ENCODE peak calls at places on chromosomes 4 and X, in six cellular contexts. One of them, this sample, is unnamed.

GRCh38 chrX:34377645-34378044 is 245.5 kb upstream of the FAM47A start:
- DNase-seq in SK-N-SH: no peak
- DNase-seq in H1: no peak
- DNase-seq in K562: no peak
- DNase-seq in HepG2: no peak
- DNase-seq in HCT116: no peak
- DNase-seq in this sample: no peak

GRCh38 chr4:86542319-86543027 is 51.6 kb upstream of the PTPN13 start:
- DNase-seq in HCT116: no peak
- DNase-seq in SK-N-SH: no peak
- DNase-seq in HepG2: no peak
- DNase-seq in H1: no peak
- DNase-seq in K562: no peak
- DNase-seq in this sample: no peak

GRCh38 chr4:95549246-95550138 is 719 bp upstream of the UNC5C start:
- DNase-seq in HepG2: no peak
- DNase-seq in K562: no peak
- DNase-seq in H1: no peak
- DNase-seq in SK-N-SH: peak; percentile 63
- DNase-seq in HCT116: no peak
- DNase-seq in this sample: peak; percentile 38

GRCh38 chr4:154329939-154330338 is 161.7 kb downstream of the DCHS2 start:
- DNase-seq in HepG2: no peak
- DNase-seq in H1: no peak
- DNase-seq in SK-N-SH: no peak
- DNase-seq in K562: no peak
- DNase-seq in HCT116: no peak
- DNase-seq in this sample: no peak

GRCh38 chr4:98908703-98909262 is 20.1 kb downstream of the EIF4E start:
- DNase-seq in SK-N-SH: no peak
- DNase-seq in HCT116: no peak
- DNase-seq in K562: no peak
- DNase-seq in H1: no peak
- DNase-seq in HepG2: no peak
- DNase-seq in this sample: no peak

GRCh38 chrX:43753637-43754036 is 97.5 kb downstream of the MAOA start:
- DNase-seq in SK-N-SH: no peak
- DNase-seq in K562: no peak
- DNase-seq in H1: no peak
- DNase-seq in HCT116: no peak
- DNase-seq in HepG2: no peak
- DNase-seq in this sample: no peak

GRCh38 chr4:114417214-114417613 is 181.4 kb upstream of the UGT8 start:
- DNase-seq in HCT116: peak; percentile 10
- DNase-seq in HepG2: peak; percentile 2
- DNase-seq in SK-N-SH: peak; percentile 3
- DNase-seq in H1: no peak
- DNase-seq in K562: no peak
- DNase-seq in this sample: no peak

GRCh38 chr4:18166925-18167324 is 145.4 kb upstream of the LCORL start:
- DNase-seq in HepG2: no peak
- DNase-seq in H1: no peak
- DNase-seq in HCT116: no peak
- DNase-seq in SK-N-SH: no peak
- DNase-seq in K562: no peak
- DNase-seq in this sample: no peak

GRCh38 chrX:108306086-108306485 is 132.1 kb downstream of the COL4A6 start:
- DNase-seq in H1: no peak
- DNase-seq in K562: no peak
- DNase-seq in HepG2: no peak
- DNase-seq in SK-N-SH: no peak
- DNase-seq in HCT116: no peak
- DNase-seq in this sample: no peak

GRCh38 chr4:1194028-1194900 is 21.9 kb upstream of the SPON2 start:
- DNase-seq in SK-N-SH: peak; percentile 87
- DNase-seq in K562: no peak
- DNase-seq in H1: no peak
- DNase-seq in HCT116: no peak
- DNase-seq in HepG2: no peak
- DNase-seq in this sample: no peak

GRCh38 chrX:84186603-84187358 is 1.2 kb downstream of the RPS6KA6 start:
- DNase-seq in H1: no peak
- DNase-seq in SK-N-SH: no peak
- DNase-seq in K562: no peak
- DNase-seq in HCT116: no peak
- DNase-seq in HepG2: no peak
- DNase-seq in this sample: no peak

DNA sequence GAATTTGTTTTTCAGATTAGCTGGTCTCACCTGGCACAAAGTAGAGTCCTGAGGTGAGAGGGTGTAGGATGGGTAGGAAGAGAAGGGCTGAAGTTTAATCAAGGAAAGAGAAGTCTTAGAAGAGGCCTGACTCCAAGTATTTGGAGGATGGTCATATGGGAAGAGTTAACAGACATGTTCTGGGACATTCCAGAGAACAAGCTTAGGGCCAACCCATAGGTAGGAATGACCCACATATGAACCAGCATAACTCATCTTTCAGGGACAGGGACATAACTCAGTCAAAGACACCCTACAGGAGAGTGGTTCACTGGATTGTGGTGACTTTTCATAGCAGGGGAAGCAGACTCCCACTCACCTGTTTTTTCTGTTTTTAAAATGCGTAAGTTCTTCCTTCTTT is 27.9 kb upstream of the ANXA5 start:
- DNase-seq in K562: no peak
- DNase-seq in SK-N-SH: no peak
- DNase-seq in HCT116: no peak
- DNase-seq in HepG2: no peak
- DNase-seq in H1: no peak
- DNase-seq in this sample: no peak
- TF ChIP-seq SIN3A in K562: no peak
- TF ChIP-seq SIN3A in SK-N-SH: no peak
- TF ChIP-seq SIN3A in HCT116: no peak
- TF ChIP-seq SIN3A in HepG2: no peak
- TF ChIP-seq SIN3A in H1: no peak
- TF ChIP-seq SIN3A in this sample: no peak

DNA sequence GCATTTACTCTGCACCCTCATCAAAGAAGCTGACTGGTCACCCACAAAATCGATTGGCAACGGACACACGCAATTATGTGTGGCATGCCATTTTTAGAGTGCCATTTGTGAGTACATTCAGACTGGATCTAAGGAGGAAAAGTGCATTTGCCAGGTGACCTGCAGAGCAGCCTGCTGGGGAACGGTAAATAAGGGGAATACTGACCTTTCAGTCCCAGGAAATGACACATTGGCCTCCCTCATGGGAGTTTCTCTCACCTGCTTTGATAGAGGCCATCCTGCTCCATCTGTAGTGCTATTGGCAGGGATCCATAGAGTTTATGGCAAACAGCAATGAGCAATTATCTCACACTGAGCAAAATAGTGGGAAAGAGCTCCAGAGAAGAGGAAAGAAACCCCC is 127.8 kb downstream of the DDX53 start:
- DNase-seq in HepG2: no peak
- DNase-seq in K562: no peak
- DNase-seq in H1: no peak
- DNase-seq in HCT116: no peak
- DNase-seq in SK-N-SH: no peak
- DNase-seq in this sample: no peak
- TF ChIP-seq SIN3A in HepG2: no peak
- TF ChIP-seq SIN3A in K562: no peak
- TF ChIP-seq SIN3A in H1: no peak
- TF ChIP-seq SIN3A in HCT116: no peak
- TF ChIP-seq SIN3A in SK-N-SH: no peak
- TF ChIP-seq SIN3A in this sample: no peak

DNA sequence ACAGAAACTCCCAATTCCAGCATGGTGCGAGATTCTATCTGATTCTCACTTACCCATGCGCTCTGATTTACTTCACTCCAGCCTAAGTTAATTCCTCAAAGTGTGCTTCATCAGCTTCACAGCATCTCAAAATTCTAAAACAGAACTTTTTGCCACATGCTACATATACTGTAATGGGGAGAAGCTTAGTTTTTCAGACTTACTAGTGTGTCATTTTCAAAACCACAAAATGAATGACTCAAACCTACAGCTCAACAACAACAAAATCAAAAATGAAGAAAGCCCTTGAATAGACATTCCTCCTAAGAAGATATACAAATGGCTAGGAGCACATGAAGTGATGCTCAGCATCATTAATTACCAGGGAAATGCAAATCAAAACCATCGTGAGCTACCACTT is 14.9 kb downstream of the IRF2 start:
- DNase-seq in HCT116: no peak
- DNase-seq in H1: no peak
- DNase-seq in HepG2: no peak
- DNase-seq in SK-N-SH: no peak
- DNase-seq in K562: no peak
- DNase-seq in this sample: no peak
- TF ChIP-seq SIN3A in HCT116: no peak
- TF ChIP-seq SIN3A in H1: no peak
- TF ChIP-seq SIN3A in HepG2: no peak
- TF ChIP-seq SIN3A in SK-N-SH: no peak
- TF ChIP-seq SIN3A in K562: no peak
- TF ChIP-seq SIN3A in this sample: no peak

GRCh38 chr4:145808021-145808650 is 128.2 kb downstream of the C4orf51 start:
- DNase-seq in HepG2: peak; percentile 85
- DNase-seq in H1: peak; percentile 39
- DNase-seq in HCT116: peak; percentile 96
- DNase-seq in SK-N-SH: peak; percentile 65
- DNase-seq in K562: peak; percentile 47
- DNase-seq in this sample: peak; percentile 86
- TF ChIP-seq SIN3A in HepG2: no peak
- TF ChIP-seq SIN3A in H1: no peak
- TF ChIP-seq SIN3A in HCT116: peak; percentile 30
- TF ChIP-seq SIN3A in SK-N-SH: no peak
- TF ChIP-seq SIN3A in K562: no peak
- TF ChIP-seq SIN3A in this sample: no peak

DNA sequence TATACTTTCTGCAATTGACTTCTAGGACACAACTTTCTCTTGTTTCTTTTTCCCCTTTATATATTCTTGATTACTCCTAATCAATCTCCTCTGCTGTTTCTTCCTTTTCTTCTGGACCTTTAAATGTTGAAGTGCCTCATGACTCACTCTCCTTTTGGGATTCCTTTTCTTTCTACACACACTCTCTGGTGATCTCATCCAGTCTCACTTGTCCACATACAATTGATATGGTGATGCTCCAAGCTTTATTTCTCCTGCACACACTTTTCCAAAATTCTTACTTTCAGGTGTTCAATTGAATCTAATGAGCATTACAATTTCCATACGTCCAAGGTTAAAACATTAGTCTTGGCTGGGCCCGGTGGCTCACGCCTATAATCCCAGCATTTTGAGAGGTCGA is 794.8 kb upstream of the EPHA5 start:
- DNase-seq in H1: no peak
- DNase-seq in K562: no peak
- DNase-seq in SK-N-SH: no peak
- DNase-seq in HCT116: no peak
- DNase-seq in HepG2: no peak
- DNase-seq in this sample: no peak
- TF ChIP-seq SIN3A in H1: no peak
- TF ChIP-seq SIN3A in K562: no peak
- TF ChIP-seq SIN3A in SK-N-SH: no peak
- TF ChIP-seq SIN3A in HCT116: no peak
- TF ChIP-seq SIN3A in HepG2: no peak
- TF ChIP-seq SIN3A in this sample: no peak

GRCh38 chr4:182303847-182304246 is 60.6 kb downstream of the TENM3 start:
- DNase-seq in HepG2: no peak
- DNase-seq in K562: no peak
- DNase-seq in H1: no peak
- DNase-seq in SK-N-SH: no peak
- DNase-seq in HCT116: no peak
- DNase-seq in this sample: no peak

GRCh38 chr4:182307746-182308145 is 64.5 kb downstream of the TENM3 start:
- DNase-seq in K562: no peak
- DNase-seq in HepG2: no peak
- DNase-seq in SK-N-SH: no peak
- DNase-seq in HCT116: peak; percentile 21
- DNase-seq in H1: no peak
- DNase-seq in this sample: no peak

GRCh38 chr4:182309877-182310276 is 66.7 kb downstream of the TENM3 start:
- DNase-seq in SK-N-SH: no peak
- DNase-seq in HepG2: peak; percentile 9
- DNase-seq in K562: no peak
- DNase-seq in H1: no peak
- DNase-seq in HCT116: no peak
- DNase-seq in this sample: no peak

GRCh38 chr4:182310316-182310715 is 67.1 kb downstream of the TENM3 start:
- DNase-seq in HCT116: no peak
- DNase-seq in K562: no peak
- DNase-seq in H1: no peak
- DNase-seq in HepG2: no peak
- DNase-seq in SK-N-SH: no peak
- DNase-seq in this sample: no peak

GRCh38 chr4:182306792-182307507 is 63.7 kb downstream of the TENM3 start:
- DNase-seq in SK-N-SH: no peak
- DNase-seq in K562: no peak
- DNase-seq in HepG2: no peak
- DNase-seq in HCT116: no peak
- DNase-seq in H1: no peak
- DNase-seq in this sample: no peak
- TF ChIP-seq SIN3A in SK-N-SH: no peak
- TF ChIP-seq SIN3A in K562: no peak
- TF ChIP-seq SIN3A in HepG2: no peak
- TF ChIP-seq SIN3A in HCT116: no peak
- TF ChIP-seq SIN3A in H1: no peak
- TF ChIP-seq SIN3A in this sample: no peak

DNA sequence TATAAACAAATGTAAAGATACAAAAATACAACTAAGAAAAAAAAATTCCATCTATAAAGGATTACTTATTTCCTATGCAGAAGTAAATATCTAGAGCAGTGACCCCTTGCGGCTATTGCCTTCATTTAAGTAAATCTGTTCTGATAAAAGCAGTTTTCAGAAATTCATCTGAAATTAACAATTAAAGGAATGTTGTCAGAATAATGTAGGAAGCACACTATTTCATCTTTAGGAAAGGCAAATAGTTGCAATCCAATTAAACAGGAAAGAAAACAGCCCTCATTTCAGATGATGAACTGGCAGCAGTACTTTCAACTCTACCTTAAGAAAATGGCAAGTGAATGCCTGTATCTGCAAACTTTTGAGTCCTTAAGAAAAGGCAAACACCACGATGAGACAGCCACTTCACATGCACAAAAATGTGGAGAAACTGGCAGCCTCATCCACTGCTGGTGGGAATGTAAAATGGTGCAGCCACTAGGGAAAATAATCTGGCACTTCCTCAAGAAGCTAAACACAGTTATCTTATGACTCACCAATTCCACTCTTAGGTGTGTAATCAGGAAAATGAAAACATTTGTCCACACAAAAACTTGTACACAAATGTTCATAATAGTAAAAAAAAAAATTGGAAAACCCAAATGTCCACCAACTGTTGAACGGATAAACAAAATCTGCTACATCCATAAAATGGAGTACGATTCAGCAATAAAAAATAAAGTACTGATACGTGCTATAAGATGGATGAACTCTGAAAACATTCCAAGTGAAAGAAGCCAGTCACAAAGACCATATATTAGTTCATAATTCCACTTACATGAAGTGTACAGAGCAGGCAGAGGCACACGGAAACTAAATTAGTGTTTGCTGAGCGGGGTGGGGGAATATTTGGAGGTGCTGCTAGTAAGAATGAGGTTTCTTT is 2.0 kb upstream of the THAP9 start:
- DNase-seq in K562: no peak
- DNase-seq in SK-N-SH: no peak
- DNase-seq in HCT116: no peak
- DNase-seq in HepG2: no peak
- DNase-seq in H1: no peak
- DNase-seq in this sample: no peak
- TF ChIP-seq SIN3A in K562: no peak
- TF ChIP-seq SIN3A in SK-N-SH: no peak
- TF ChIP-seq SIN3A in HCT116: no peak
- TF ChIP-seq SIN3A in HepG2: no peak
- TF ChIP-seq SIN3A in H1: no peak
- TF ChIP-seq SIN3A in this sample: no peak

This sample was measured in GM12878.